ENCODE peak calls at places on chromosome 9, in five cellular contexts. One of them, this sample, is unnamed.

GRCh38 chr9:70420267-70421019 is 6.0 kb upstream of the KLF9 start:
- DNase-seq in GM12878: no peak
- DNase-seq in K562: peak; percentile 75
- DNase-seq in A549: peak; percentile 59
- DNase-seq in HepG2: peak; percentile 87
- DNase-seq in this sample: peak; percentile 57

GRCh38 chr9:101479337-101480045 is 43.9 kb upstream of the ALDOB start:
- DNase-seq in K562: no peak
- DNase-seq in GM12878: no peak
- DNase-seq in A549: no peak
- DNase-seq in HepG2: no peak
- DNase-seq in this sample: no peak

GRCh38 chr9:18159254-18159653 is 314.7 kb upstream of the ADAMTSL1 start:
- DNase-seq in HepG2: no peak
- DNase-seq in A549: no peak
- DNase-seq in GM12878: no peak
- DNase-seq in K562: no peak
- DNase-seq in this sample: no peak

GRCh38 chr9:16794871-16795639 is 75.4 kb downstream of the BNC2 start:
- DNase-seq in K562: no peak
- DNase-seq in A549: no peak
- DNase-seq in GM12878: no peak
- DNase-seq in HepG2: no peak
- DNase-seq in this sample: no peak

GRCh38 chr9:93588641-93589609 is 12.5 kb downstream of the PHF2 start:
- DNase-seq in K562: no peak
- DNase-seq in GM12878: no peak
- DNase-seq in A549: no peak
- DNase-seq in HepG2: no peak
- DNase-seq in this sample: no peak

GRCh38 chr9:17477816-17478215 is 101.0 kb upstream of the SH3GL2 start:
- DNase-seq in GM12878: no peak
- DNase-seq in HepG2: no peak
- DNase-seq in K562: no peak
- DNase-seq in A549: no peak
- DNase-seq in this sample: no peak

GRCh38 chr9:114220129-114220541 is 64.8 kb downstream of the COL27A1 start:
- DNase-seq in HepG2: no peak
- DNase-seq in GM12878: no peak
- DNase-seq in K562: no peak
- DNase-seq in A549: no peak
- DNase-seq in this sample: no peak

GRCh38 chr9:122931851-122932199 is 513 bp upstream of the ZBTB26 start:
- DNase-seq in A549: peak; percentile 26
- DNase-seq in GM12878: no peak
- DNase-seq in HepG2: no peak
- DNase-seq in K562: no peak
- DNase-seq in this sample: no peak

GRCh38 chr9:104093647-104094533 is at the start of gene SMC2:
- DNase-seq in A549: peak; percentile 87
- DNase-seq in GM12878: peak; percentile 85
- DNase-seq in K562: peak; percentile 93
- DNase-seq in HepG2: peak; percentile 83
- DNase-seq in this sample: peak; percentile 94

GRCh38 chr9:134940236-134941208 is 22.8 kb upstream of the FCN1 start:
- DNase-seq in HepG2: no peak
- DNase-seq in GM12878: no peak
- DNase-seq in A549: no peak
- DNase-seq in K562: no peak
- DNase-seq in this sample: no peak

GRCh38 chr9:72006481-72006880 is 53.9 kb downstream of the C9orf57 start:
- DNase-seq in K562: no peak
- DNase-seq in HepG2: no peak
- DNase-seq in GM12878: no peak
- DNase-seq in A549: no peak
- DNase-seq in this sample: no peak

GRCh38 chr9:137913771-137914767 is 36.5 kb downstream of the CACNA1B start:
- DNase-seq in GM12878: no peak
- DNase-seq in HepG2: no peak
- DNase-seq in A549: no peak
- DNase-seq in K562: no peak
- DNase-seq in this sample: no peak

GRCh38 chr9:124003636-124004349 is 7.8 kb upstream of the LHX2 start:
- DNase-seq in A549: no peak
- DNase-seq in GM12878: no peak
- DNase-seq in HepG2: no peak
- DNase-seq in K562: no peak
- DNase-seq in this sample: no peak

GRCh38 chr9:135038826-135039225 is 48.6 kb upstream of the OLFM1 start:
- DNase-seq in HepG2: no peak
- DNase-seq in A549: no peak
- DNase-seq in GM12878: no peak
- DNase-seq in K562: no peak
- DNase-seq in this sample: no peak

GRCh38 chr9:114311571-114312512 is 11.1 kb upstream of the ORM1 start:
- DNase-seq in GM12878: no peak
- DNase-seq in K562: no peak
- DNase-seq in A549: no peak
- DNase-seq in HepG2: no peak
- DNase-seq in this sample: peak; percentile 36

GRCh38 chr9:6646028-6646636 is 603 bp upstream of the GLDC start:
- DNase-seq in K562: no peak
- DNase-seq in GM12878: no peak
- DNase-seq in HepG2: peak; percentile 18
- DNase-seq in A549: no peak
- DNase-seq in this sample: no peak

GRCh38 chr9:36665387-36665786 is 92.7 kb downstream of the MELK start:
- DNase-seq in K562: no peak
- DNase-seq in GM12878: no peak
- DNase-seq in A549: no peak
- DNase-seq in HepG2: no peak
- DNase-seq in this sample: no peak
- TF ChIP-seq RAD21 in K562: no peak
- TF ChIP-seq RAD21 in GM12878: no peak
- TF ChIP-seq RAD21 in A549: no peak
- TF ChIP-seq RAD21 in HepG2: no peak
- TF ChIP-seq RAD21 in this sample: no peak

GRCh38 chr9:126297656-126298318 is 28.8 kb upstream of the MVB12B start:
- DNase-seq in K562: no peak
- DNase-seq in A549: no peak
- DNase-seq in GM12878: no peak
- DNase-seq in HepG2: no peak
- DNase-seq in this sample: no peak

GRCh38 chr9:126301985-126302603 is 24.5 kb upstream of the MVB12B start:
- DNase-seq in K562: peak; percentile 33
- DNase-seq in A549: peak; percentile 75
- DNase-seq in HepG2: peak; percentile 69
- DNase-seq in GM12878: no peak
- DNase-seq in this sample: peak; percentile 57

GRCh38 chr9:126298319-126298801 is 28.3 kb upstream of the MVB12B start:
- DNase-seq in HepG2: no peak
- DNase-seq in K562: no peak
- DNase-seq in GM12878: no peak
- DNase-seq in A549: no peak
- DNase-seq in this sample: no peak

GRCh38 chr9:126301196-126301595 is 25.4 kb upstream of the MVB12B start:
- DNase-seq in GM12878: no peak
- DNase-seq in A549: no peak
- DNase-seq in HepG2: no peak
- DNase-seq in K562: no peak
- DNase-seq in this sample: no peak

GRCh38 chr9:126299706-126300276 is 26.8 kb upstream of the MVB12B start:
- DNase-seq in HepG2: peak; percentile 21
- DNase-seq in K562: no peak
- DNase-seq in GM12878: no peak
- DNase-seq in A549: no peak
- DNase-seq in this sample: no peak
- TF ChIP-seq KDM1A in HepG2: no peak
- TF ChIP-seq KDM1A in K562: no peak
- TF ChIP-seq KDM1A in GM12878: no peak
- TF ChIP-seq KDM1A in A549: no peak
- TF ChIP-seq KDM1A in this sample: no peak

DNA sequence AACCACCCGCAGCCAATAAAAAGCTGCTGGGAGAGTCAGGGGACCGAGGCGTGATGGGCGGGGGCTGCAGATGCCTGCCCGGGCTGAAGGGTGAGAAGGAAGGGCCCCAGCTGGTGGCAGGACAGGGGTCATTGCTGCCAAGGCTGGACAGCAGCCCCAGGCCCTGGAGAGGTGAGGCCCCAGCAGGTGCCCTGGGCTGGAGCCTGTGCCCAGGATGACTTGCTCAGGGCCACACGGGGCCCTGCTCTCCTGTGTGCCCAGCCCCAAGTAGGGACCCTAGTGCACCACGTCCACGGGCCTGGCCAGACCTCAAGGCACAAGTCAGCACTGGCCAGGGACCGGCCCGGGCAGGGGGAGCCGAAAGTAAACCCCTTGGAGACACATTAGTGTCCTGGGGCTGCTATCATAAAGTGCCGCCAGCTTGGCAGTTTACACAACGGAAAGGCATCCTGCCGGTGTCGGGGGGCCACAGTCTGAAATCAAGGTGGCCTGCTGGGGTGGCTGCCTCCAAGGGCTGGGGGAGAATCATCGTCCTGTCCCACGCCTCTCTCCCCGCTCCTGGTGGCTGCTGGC is 22.0 kb downstream of the LHX3 start:
- DNase-seq in K562: no peak
- DNase-seq in A549: no peak
- DNase-seq in HepG2: no peak
- DNase-seq in GM12878: no peak
- DNase-seq in this sample: peak; percentile 39
- TF ChIP-seq RAD21 in K562: no peak
- TF ChIP-seq RAD21 in A549: no peak
- TF ChIP-seq RAD21 in HepG2: no peak
- TF ChIP-seq RAD21 in GM12878: no peak
- TF ChIP-seq RAD21 in this sample: no peak

GRCh38 chr9:110028281-110029075 is 179.5 kb downstream of the C9orf152 start:
- DNase-seq in A549: no peak
- DNase-seq in GM12878: no peak
- DNase-seq in K562: no peak
- DNase-seq in HepG2: no peak
- DNase-seq in this sample: no peak

GRCh38 chr9:110025551-110026170 is 182.3 kb downstream of the C9orf152 start:
- DNase-seq in GM12878: no peak
- DNase-seq in A549: no peak
- DNase-seq in K562: no peak
- DNase-seq in HepG2: no peak
- DNase-seq in this sample: no peak

GRCh38 chr9:110029422-110029814 is 178.5 kb downstream of the C9orf152 start:
- DNase-seq in K562: no peak
- DNase-seq in HepG2: peak; percentile 82
- DNase-seq in GM12878: no peak
- DNase-seq in A549: peak; percentile 23
- DNase-seq in this sample: no peak

GRCh38 chr9:110029815-110030480 is 178.0 kb downstream of the C9orf152 start:
- DNase-seq in K562: no peak
- DNase-seq in GM12878: no peak
- DNase-seq in HepG2: no peak
- DNase-seq in A549: no peak
- DNase-seq in this sample: no peak

GRCh38 chr9:110027624-110028023 is 180.3 kb downstream of the C9orf152 start:
- DNase-seq in HepG2: peak; percentile 79
- DNase-seq in K562: no peak
- DNase-seq in GM12878: no peak
- DNase-seq in A549: no peak
- DNase-seq in this sample: no peak
- TF ChIP-seq KDM1A in HepG2: no peak
- TF ChIP-seq KDM1A in K562: no peak
- TF ChIP-seq KDM1A in GM12878: no peak
- TF ChIP-seq KDM1A in A549: no peak
- TF ChIP-seq KDM1A in this sample: no peak

GRCh38 chr9:79764377-79764776 is 192.6 kb downstream of the TLE4 start:
- DNase-seq in A549: peak; percentile 16
- DNase-seq in HepG2: no peak
- DNase-seq in GM12878: no peak
- DNase-seq in K562: no peak
- DNase-seq in this sample: no peak

GRCh38 chr9:79766091-79766490 is 194.3 kb downstream of the TLE4 start:
- DNase-seq in HepG2: no peak
- DNase-seq in K562: no peak
- DNase-seq in GM12878: no peak
- DNase-seq in A549: no peak
- DNase-seq in this sample: no peak

GRCh38 chr9:79768199-79768598 is 196.4 kb downstream of the TLE4 start:
- DNase-seq in A549: no peak
- DNase-seq in K562: no peak
- DNase-seq in GM12878: no peak
- DNase-seq in HepG2: no peak
- DNase-seq in this sample: no peak

GRCh38 chr9:79765466-79765865 is 193.7 kb downstream of the TLE4 start:
- DNase-seq in A549: no peak
- DNase-seq in HepG2: no peak
- DNase-seq in K562: no peak
- DNase-seq in GM12878: no peak
- DNase-seq in this sample: no peak

DNA sequence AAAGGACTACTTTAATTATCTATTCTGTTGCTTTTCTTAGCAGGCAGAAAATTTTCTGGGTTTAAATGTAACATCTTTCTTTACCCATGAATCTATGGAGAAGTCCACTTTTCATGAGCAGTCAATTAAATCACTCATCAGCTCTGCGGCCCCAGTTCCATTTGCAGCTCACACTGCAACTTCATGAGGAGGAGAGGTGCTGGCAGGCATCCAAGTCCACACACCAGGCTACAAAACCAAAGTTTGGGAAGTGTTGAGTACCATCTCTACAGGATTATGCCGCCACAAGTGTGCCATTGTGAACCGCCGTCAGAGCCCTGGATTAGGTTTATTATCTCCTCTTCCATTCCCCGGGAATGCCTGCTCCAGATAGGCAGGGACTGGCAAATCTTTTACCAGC is 192.1 kb downstream of the TLE4 start:
- DNase-seq in GM12878: no peak
- DNase-seq in K562: no peak
- DNase-seq in A549: no peak
- DNase-seq in HepG2: no peak
- DNase-seq in this sample: no peak
- TF ChIP-seq RAD21 in GM12878: no peak
- TF ChIP-seq RAD21 in K562: no peak
- TF ChIP-seq RAD21 in A549: no peak
- TF ChIP-seq RAD21 in HepG2: no peak
- TF ChIP-seq RAD21 in this sample: no peak

This sample was measured in H1.